ENCODE peak calls at places on chromosomes 11 and 22, in seven cellular contexts. One of them, this sample, is unnamed.

GRCh38 chr22:23376256-23376655 is 195.9 kb downstream of the BCR start:
- DNase-seq in stimulated activated CD4-positive, alpha-beta T cell treated with anti-CD3 and anti-CD28 coated beads, Interleukin-2, amount 100 ng/mL, for 48 hours: peak
- DNase-seq in naive B cell: no peak
- DNase-seq in NCI-H1436: peak
- DNase-seq in fibroblast of villous mesenchyme: no peak
- DNase-seq in fibroblast of the aortic adventitia: no peak
- DNase-seq in endothelial cell: peak
- DNase-seq in this sample: peak

GRCh38 chr11:48170840-48171233 is 45.8 kb upstream of the OR4B1 start:
- DNase-seq in stimulated activated CD4-positive, alpha-beta T cell treated with anti-CD3 and anti-CD28 coated beads, Interleukin-2, amount 100 ng/mL, for 48 hours: no peak
- DNase-seq in naive B cell: no peak
- DNase-seq in NCI-H1436: no peak
- DNase-seq in fibroblast of villous mesenchyme: peak
- DNase-seq in fibroblast of the aortic adventitia: peak
- DNase-seq in endothelial cell: no peak
- DNase-seq in this sample: peak

GRCh38 chr11:100221791-100222190 is 465.3 kb upstream of the ARHGAP42 start:
- DNase-seq in stimulated activated CD4-positive, alpha-beta T cell treated with anti-CD3 and anti-CD28 coated beads, Interleukin-2, amount 100 ng/mL, for 48 hours: no peak
- DNase-seq in naive B cell: no peak
- DNase-seq in NCI-H1436: no peak
- DNase-seq in fibroblast of villous mesenchyme: no peak
- DNase-seq in fibroblast of the aortic adventitia: no peak
- DNase-seq in endothelial cell: no peak
- DNase-seq in this sample: no peak

GRCh38 chr11:8090756-8091155 is 9.7 kb downstream of the TUB start:
- DNase-seq in stimulated activated CD4-positive, alpha-beta T cell treated with anti-CD3 and anti-CD28 coated beads, Interleukin-2, amount 100 ng/mL, for 48 hours: peak
- DNase-seq in naive B cell: no peak
- DNase-seq in NCI-H1436: peak
- DNase-seq in fibroblast of villous mesenchyme: peak
- DNase-seq in fibroblast of the aortic adventitia: peak
- DNase-seq in endothelial cell: peak
- DNase-seq in this sample: peak

GRCh38 chr22:28254396-28254795 is 335.3 kb upstream of the PITPNB start:
- DNase-seq in stimulated activated CD4-positive, alpha-beta T cell treated with anti-CD3 and anti-CD28 coated beads, Interleukin-2, amount 100 ng/mL, for 48 hours: no peak
- DNase-seq in naive B cell: no peak
- DNase-seq in NCI-H1436: no peak
- DNase-seq in fibroblast of villous mesenchyme: no peak
- DNase-seq in fibroblast of the aortic adventitia: peak
- DNase-seq in endothelial cell: no peak
- DNase-seq in this sample: no peak

GRCh38 chr22:39474351-39474991 is 17.7 kb downstream of the MGAT3 start:
- DNase-seq in stimulated activated CD4-positive, alpha-beta T cell treated with anti-CD3 and anti-CD28 coated beads, Interleukin-2, amount 100 ng/mL, for 48 hours: no peak
- DNase-seq in naive B cell: no peak
- DNase-seq in NCI-H1436: no peak
- DNase-seq in fibroblast of villous mesenchyme: no peak
- DNase-seq in fibroblast of the aortic adventitia: peak
- DNase-seq in endothelial cell: no peak
- DNase-seq in this sample: no peak

GRCh38 chr11:122095950-122096942 is 19.8 kb downstream of the BLID start:
- DNase-seq in stimulated activated CD4-positive, alpha-beta T cell treated with anti-CD3 and anti-CD28 coated beads, Interleukin-2, amount 100 ng/mL, for 48 hours: no peak
- DNase-seq in naive B cell: no peak
- DNase-seq in NCI-H1436: no peak
- DNase-seq in fibroblast of villous mesenchyme: peak
- DNase-seq in fibroblast of the aortic adventitia: peak
- DNase-seq in endothelial cell: no peak
- DNase-seq in this sample: peak

GRCh38 chr11:64566042-64566914 is 24.7 kb upstream of the SLC22A12 start:
- DNase-seq in stimulated activated CD4-positive, alpha-beta T cell treated with anti-CD3 and anti-CD28 coated beads, Interleukin-2, amount 100 ng/mL, for 48 hours: peak
- DNase-seq in naive B cell: no peak
- DNase-seq in NCI-H1436: peak
- DNase-seq in fibroblast of villous mesenchyme: peak
- DNase-seq in fibroblast of the aortic adventitia: peak
- DNase-seq in endothelial cell: peak
- DNase-seq in this sample: peak

GRCh38 chr11:70124321-70125061 is 46.4 kb downstream of the ANO1 start:
- DNase-seq in stimulated activated CD4-positive, alpha-beta T cell treated with anti-CD3 and anti-CD28 coated beads, Interleukin-2, amount 100 ng/mL, for 48 hours: no peak
- DNase-seq in naive B cell: no peak
- DNase-seq in NCI-H1436: no peak
- DNase-seq in fibroblast of villous mesenchyme: no peak
- DNase-seq in fibroblast of the aortic adventitia: no peak
- DNase-seq in endothelial cell: no peak
- DNase-seq in this sample: no peak

GRCh38 chr11:12922980-12923507 is 86.1 kb upstream of the RASSF10 start:
- DNase-seq in stimulated activated CD4-positive, alpha-beta T cell treated with anti-CD3 and anti-CD28 coated beads, Interleukin-2, amount 100 ng/mL, for 48 hours: no peak
- DNase-seq in naive B cell: no peak
- DNase-seq in NCI-H1436: no peak
- DNase-seq in fibroblast of villous mesenchyme: peak
- DNase-seq in fibroblast of the aortic adventitia: peak
- DNase-seq in endothelial cell: no peak
- DNase-seq in this sample: no peak

GRCh38 chr11:76805206-76805913 is 22.2 kb downstream of the TSKU start:
- DNase-seq in stimulated activated CD4-positive, alpha-beta T cell treated with anti-CD3 and anti-CD28 coated beads, Interleukin-2, amount 100 ng/mL, for 48 hours: peak
- DNase-seq in naive B cell: no peak
- DNase-seq in NCI-H1436: no peak
- DNase-seq in fibroblast of villous mesenchyme: peak
- DNase-seq in fibroblast of the aortic adventitia: no peak
- DNase-seq in endothelial cell: no peak
- DNase-seq in this sample: peak

GRCh38 chr11:106974831-106975230 is 43.4 kb downstream of the GUCY1A2 start:
- DNase-seq in stimulated activated CD4-positive, alpha-beta T cell treated with anti-CD3 and anti-CD28 coated beads, Interleukin-2, amount 100 ng/mL, for 48 hours: no peak
- DNase-seq in naive B cell: no peak
- DNase-seq in NCI-H1436: no peak
- DNase-seq in fibroblast of villous mesenchyme: no peak
- DNase-seq in fibroblast of the aortic adventitia: no peak
- DNase-seq in endothelial cell: no peak
- DNase-seq in this sample: no peak

GRCh38 chr11:59173080-59173963 is 1.4 kb downstream of the DTX4 start:
- DNase-seq in stimulated activated CD4-positive, alpha-beta T cell treated with anti-CD3 and anti-CD28 coated beads, Interleukin-2, amount 100 ng/mL, for 48 hours: no peak
- DNase-seq in naive B cell: no peak
- DNase-seq in NCI-H1436: no peak
- DNase-seq in fibroblast of villous mesenchyme: peak
- DNase-seq in fibroblast of the aortic adventitia: no peak
- DNase-seq in endothelial cell: peak
- DNase-seq in this sample: no peak

GRCh38 chr11:123454060-123454651 is 24.1 kb downstream of the GRAMD1B start:
- DNase-seq in stimulated activated CD4-positive, alpha-beta T cell treated with anti-CD3 and anti-CD28 coated beads, Interleukin-2, amount 100 ng/mL, for 48 hours: peak
- DNase-seq in naive B cell: no peak
- DNase-seq in NCI-H1436: peak
- DNase-seq in fibroblast of villous mesenchyme: no peak
- DNase-seq in fibroblast of the aortic adventitia: peak
- DNase-seq in endothelial cell: peak
- DNase-seq in this sample: no peak

GRCh38 chr22:33480118-33480517 is 421.9 kb upstream of the SYN3 start:
- DNase-seq in stimulated activated CD4-positive, alpha-beta T cell treated with anti-CD3 and anti-CD28 coated beads, Interleukin-2, amount 100 ng/mL, for 48 hours: no peak
- DNase-seq in naive B cell: no peak
- DNase-seq in NCI-H1436: no peak
- DNase-seq in fibroblast of villous mesenchyme: no peak
- DNase-seq in fibroblast of the aortic adventitia: no peak
- DNase-seq in endothelial cell: no peak
- DNase-seq in this sample: no peak

GRCh38 chr22:39206491-39206890 is 38.3 kb downstream of the PDGFB start:
- DNase-seq in stimulated activated CD4-positive, alpha-beta T cell treated with anti-CD3 and anti-CD28 coated beads, Interleukin-2, amount 100 ng/mL, for 48 hours: no peak
- DNase-seq in naive B cell: no peak
- DNase-seq in NCI-H1436: no peak
- DNase-seq in fibroblast of villous mesenchyme: no peak
- DNase-seq in fibroblast of the aortic adventitia: no peak
- DNase-seq in endothelial cell: no peak
- DNase-seq in this sample: no peak

GRCh38 chr11:20250644-20251247 is 90.5 kb upstream of the DBX1 start:
- DNase-seq in stimulated activated CD4-positive, alpha-beta T cell treated with anti-CD3 and anti-CD28 coated beads, Interleukin-2, amount 100 ng/mL, for 48 hours: no peak
- DNase-seq in naive B cell: no peak
- DNase-seq in NCI-H1436: no peak
- DNase-seq in fibroblast of villous mesenchyme: no peak
- DNase-seq in fibroblast of the aortic adventitia: peak
- DNase-seq in endothelial cell: no peak
- DNase-seq in this sample: no peak

GRCh38 chr11:281486-282161 is 3.4 kb downstream of the NLRP6 start:
- DNase-seq in stimulated activated CD4-positive, alpha-beta T cell treated with anti-CD3 and anti-CD28 coated beads, Interleukin-2, amount 100 ng/mL, for 48 hours: no peak
- DNase-seq in naive B cell: no peak
- DNase-seq in NCI-H1436: no peak
- DNase-seq in fibroblast of villous mesenchyme: no peak
- DNase-seq in fibroblast of the aortic adventitia: no peak
- DNase-seq in endothelial cell: no peak
- DNase-seq in this sample: no peak

GRCh38 chr22:39013923-39014722 is at the start of gene APOBEC3C:
- DNase-seq in stimulated activated CD4-positive, alpha-beta T cell treated with anti-CD3 and anti-CD28 coated beads, Interleukin-2, amount 100 ng/mL, for 48 hours: peak
- DNase-seq in naive B cell: peak
- DNase-seq in NCI-H1436: peak
- DNase-seq in fibroblast of villous mesenchyme: peak
- DNase-seq in fibroblast of the aortic adventitia: peak
- DNase-seq in endothelial cell: peak
- DNase-seq in this sample: peak

GRCh38 chr22:22692707-22693530 is 48.5 kb downstream of the GGTLC2 start:
- DNase-seq in stimulated activated CD4-positive, alpha-beta T cell treated with anti-CD3 and anti-CD28 coated beads, Interleukin-2, amount 100 ng/mL, for 48 hours: peak
- DNase-seq in naive B cell: peak
- DNase-seq in NCI-H1436: peak
- DNase-seq in fibroblast of villous mesenchyme: peak
- DNase-seq in fibroblast of the aortic adventitia: peak
- DNase-seq in endothelial cell: peak
- DNase-seq in this sample: peak

GRCh38 chr22:21025763-21026755 is 6.3 kb downstream of the SLC7A4 start:
- DNase-seq in stimulated activated CD4-positive, alpha-beta T cell treated with anti-CD3 and anti-CD28 coated beads, Interleukin-2, amount 100 ng/mL, for 48 hours: no peak
- DNase-seq in naive B cell: no peak
- DNase-seq in NCI-H1436: no peak
- DNase-seq in fibroblast of villous mesenchyme: no peak
- DNase-seq in fibroblast of the aortic adventitia: no peak
- DNase-seq in endothelial cell: no peak
- DNase-seq in this sample: no peak

GRCh38 chr22:45680932-45681700 is 9.5 kb downstream of the ATXN10 start:
- DNase-seq in stimulated activated CD4-positive, alpha-beta T cell treated with anti-CD3 and anti-CD28 coated beads, Interleukin-2, amount 100 ng/mL, for 48 hours: no peak
- DNase-seq in naive B cell: no peak
- DNase-seq in NCI-H1436: no peak
- DNase-seq in fibroblast of villous mesenchyme: peak
- DNase-seq in fibroblast of the aortic adventitia: peak
- DNase-seq in endothelial cell: no peak
- DNase-seq in this sample: peak

GRCh38 chr11:63838150-63838681 is 694 bp upstream of the MARK2 start:
- DNase-seq in stimulated activated CD4-positive, alpha-beta T cell treated with anti-CD3 and anti-CD28 coated beads, Interleukin-2, amount 100 ng/mL, for 48 hours: no peak
- DNase-seq in naive B cell: no peak
- DNase-seq in NCI-H1436: no peak
- DNase-seq in fibroblast of villous mesenchyme: no peak
- DNase-seq in fibroblast of the aortic adventitia: no peak
- DNase-seq in endothelial cell: no peak
- DNase-seq in this sample: no peak

GRCh38 chr11:113947989-113948388 is 26.9 kb upstream of the HTR3A start:
- DNase-seq in stimulated activated CD4-positive, alpha-beta T cell treated with anti-CD3 and anti-CD28 coated beads, Interleukin-2, amount 100 ng/mL, for 48 hours: no peak
- DNase-seq in naive B cell: peak
- DNase-seq in NCI-H1436: no peak
- DNase-seq in fibroblast of villous mesenchyme: no peak
- DNase-seq in fibroblast of the aortic adventitia: no peak
- DNase-seq in endothelial cell: no peak
- DNase-seq in this sample: no peak

GRCh38 chr11:59437770-59438169 is 1.5 kb downstream of the OR5A1 start:
- DNase-seq in stimulated activated CD4-positive, alpha-beta T cell treated with anti-CD3 and anti-CD28 coated beads, Interleukin-2, amount 100 ng/mL, for 48 hours: no peak
- DNase-seq in naive B cell: no peak
- DNase-seq in NCI-H1436: no peak
- DNase-seq in fibroblast of villous mesenchyme: no peak
- DNase-seq in fibroblast of the aortic adventitia: no peak
- DNase-seq in endothelial cell: no peak
- DNase-seq in this sample: no peak

GRCh38 chr11:72041364-72042058 is 38.8 kb downstream of the NUMA1 start:
- DNase-seq in stimulated activated CD4-positive, alpha-beta T cell treated with anti-CD3 and anti-CD28 coated beads, Interleukin-2, amount 100 ng/mL, for 48 hours: peak
- DNase-seq in naive B cell: peak
- DNase-seq in NCI-H1436: peak
- DNase-seq in fibroblast of villous mesenchyme: peak
- DNase-seq in fibroblast of the aortic adventitia: peak
- DNase-seq in endothelial cell: peak
- DNase-seq in this sample: peak

GRCh38 chr22:20013382-20013871 is 3.2 kb downstream of the ARVCF start:
- DNase-seq in stimulated activated CD4-positive, alpha-beta T cell treated with anti-CD3 and anti-CD28 coated beads, Interleukin-2, amount 100 ng/mL, for 48 hours: peak
- DNase-seq in naive B cell: peak
- DNase-seq in NCI-H1436: peak
- DNase-seq in fibroblast of villous mesenchyme: peak
- DNase-seq in fibroblast of the aortic adventitia: peak
- DNase-seq in endothelial cell: peak
- DNase-seq in this sample: peak

This sample was measured in fibroblast of mammary gland.